ENCODE peak calls at places on chromosome 14, in four cellular contexts. Z is WTC11; S is HT1080; Y is effector memory CD8-positive, alpha-beta T cell. H is an unnamed sample.

GRCh38 chr14:85205875-85206274 is 324.1 kb upstream of the FLRT2 start:
- DNase-seq in Z (no peak), S (no peak), Y (no peak), H (no peak)

GRCh38 chr14:50677527-50678063 is 9.5 kb upstream of the SAV1 start:
- DNase-seq in Z (no peak), S (peak), Y (no peak), H (peak)

GRCh38 chr14:36394593-36394992 is 74.2 kb upstream of the MBIP start:
- DNase-seq in S (no peak), Z (no peak), Y (no peak), H (no peak)

GRCh38 chr14:99348816-99349609 is 77.0 kb upstream of the BCL11B start:
- DNase-seq in Y (no peak), Z (no peak), S (no peak), H (no peak)

GRCh38 chr14:50344116-50344775 is 32.1 kb downstream of the DMAC2L start:
- DNase-seq in Z (no peak), S (peak), Y (no peak), H (no peak)

GRCh38 chr14:75295061-75295461 is 16.4 kb downstream of the FOS start:
- DNase-seq in Y (no peak), Z (peak), S (peak), H (peak)

GRCh38 chr14:93829839-93830481 is 41.7 kb upstream of the PRIMA1 start:
- DNase-seq in Y (no peak), Z (no peak), S (no peak), H (no peak)

GRCh38 chr14:105203057-105203494 is 22.0 kb upstream of the NUDT14 start:
- DNase-seq in Y (peak), Z (peak), S (peak), H (peak)

GRCh38 chr14:44778562-44778961 is 183.2 kb downstream of the KLHL28 start:
- DNase-seq in Z (no peak), Y (no peak), S (peak), H (no peak)

GRCh38 chr14:25074112-25074511 is 24.2 kb upstream of the STXBP6 start:
- DNase-seq in Y (no peak), Z (no peak), S (no peak), H (no peak)

GRCh38 chr14:50573862-50574261 is 13.9 kb downstream of the ATL1 start:
- DNase-seq in Z (no peak), S (no peak), Y (no peak), H (no peak)

GRCh38 chr14:50846171-50846880 is 15.4 kb upstream of the NIN start:
- DNase-seq in S (peak), Y (no peak), Z (no peak), H (peak)

GRCh38 chr14:90979451-90979850 is 81.0 kb downstream of the RPS6KA5 start:
- DNase-seq in S (no peak), Z (no peak), Y (no peak), H (no peak)

GRCh38 chr14:101623077-101623372 is 61.7 kb downstream of the DIO3 start:
- DNase-seq in Z (no peak), S (no peak), Y (no peak), H (no peak)

GRCh38 chr14:103391048-103391447 is 5.8 kb downstream of the MARK3 start:
- DNase-seq in Z (no peak), Y (peak), S (peak), H (peak)

GRCh38 chr14:54650331-54651017 is 83.5 kb downstream of the SAMD4A start:
- DNase-seq in Z (no peak), Y (no peak), S (peak), H (peak)

GRCh38 chr14:77000340-77001235 is 27.9 kb downstream of the IRF2BPL start:
- DNase-seq in Z (no peak), S (no peak), Y (no peak), H (peak)

GRCh38 chr14:104211741-104212140 is 73.4 kb downstream of the KIF26A start:
- DNase-seq in Z (no peak), S (no peak), Y (no peak), H (no peak)

GRCh38 chr14:63853831-63854293 is 1.1 kb downstream of the SYNE2 start:
- DNase-seq in Z (peak), Y (peak), S (peak), H (peak)

GRCh38 chr14:99412122-99413061 is 68.3 kb downstream of the SETD3 start:
- DNase-seq in Z (peak), S (no peak), Y (no peak), H (no peak)

GRCh38 chr14:42241101-42241500 is 634.4 kb downstream of the LRFN5 start:
- DNase-seq in Y (no peak), S (no peak), Z (no peak), H (no peak)